ENCODE peak calls at places on chromosomes 13 and 19, in six cellular contexts. Z is lower lobe of right lung; W is tibial artery; D is GM12878; I is psoas muscle; J is CD4-positive, alpha-beta memory T cell. E is an unnamed sample.

GRCh38 chr19:1067341-1068103 is 555 bp downstream of the ARHGAP45 start:
- DNase-seq in I (no peak), W (no peak), D (no peak), Z (peak), J (peak), E (no peak)

GRCh38 chr19:38606131-38606530 is 11.6 kb downstream of the MAP4K1 start:
- DNase-seq in I (no peak), Z (no peak), D (no peak), W (no peak), J (no peak), E (no peak)

GRCh38 chr13:37386276-37386675 is 212.3 kb downstream of the POSTN start:
- DNase-seq in J (no peak), D (no peak), W (no peak), Z (no peak), I (no peak), E (no peak)

GRCh38 chr13:74026753-74027152 is 107.5 kb downstream of the KLF12 start:
- DNase-seq in I (no peak), D (peak), J (peak), W (no peak), Z (no peak), E (no peak)

GRCh38 chr13:33080962-33081655 is 64.9 kb downstream of the KL start:
- DNase-seq in Z (no peak), D (no peak), W (no peak), I (no peak), J (no peak), E (peak)

GRCh38 chr13:78603240-78603947 is at the start of gene POU4F1:
- DNase-seq in D (peak), I (peak), W (no peak), Z (peak), J (peak), E (peak)

GRCh38 chr13:31631071-31631470 is 108.3 kb upstream of the RXFP2 start:
- DNase-seq in D (no peak), I (no peak), W (no peak), Z (no peak), J (no peak), E (no peak)

GRCh38 chr13:41505209-41505835 is 48.0 kb downstream of the RGCC start:
- DNase-seq in Z (no peak), D (no peak), I (no peak), J (no peak), W (no peak), E (peak)

GRCh38 chr13:64997438-64997837 is 2232.7 kb downstream of the PCDH9 start:
- DNase-seq in Z (no peak), W (no peak), D (no peak), J (no peak), I (no peak), E (no peak)

GRCh38 chr13:111123221-111123620 is 8.1 kb downstream of the ARHGEF7 start:
- DNase-seq in W (no peak), I (no peak), Z (no peak), D (no peak), J (no peak), E (no peak)

GRCh38 chr13:92719868-92720267 is 506.7 kb upstream of the GPC6 start:
- DNase-seq in Z (no peak), I (no peak), D (no peak), W (no peak), J (no peak), E (no peak)

DNA sequence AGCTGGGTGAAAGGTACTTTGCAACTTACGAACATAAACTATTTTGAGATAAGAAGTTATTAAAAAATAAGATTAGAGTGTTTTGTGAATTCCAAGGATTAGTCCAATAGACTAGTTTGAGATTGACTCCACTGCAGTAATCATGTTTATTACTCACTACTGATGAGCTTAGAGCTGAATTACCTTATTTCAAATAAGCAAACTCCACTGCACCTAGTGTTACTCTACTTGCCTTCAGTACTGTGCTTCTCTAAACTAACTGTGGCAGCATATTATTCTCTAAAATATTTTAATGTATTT is 111.7 kb downstream of the MIPEP start:
- DNase-seq in J (no peak), I (no peak), W (no peak), Z (no peak), D (no peak), E (no peak)
- H3K4me3 ChIP-seq in J (no peak), I (no peak), W (no peak), Z (no peak), D (no peak), E (no peak)

GRCh38 chr13:52743569-52743968 is 3.9 kb upstream of the CNMD start:
- DNase-seq in I (no peak), W (no peak), Z (no peak), D (no peak), J (no peak), E (no peak)
- H3K4me3 ChIP-seq in I (no peak), W (no peak), Z (no peak), D (no peak), J (no peak), E (no peak)

DNA sequence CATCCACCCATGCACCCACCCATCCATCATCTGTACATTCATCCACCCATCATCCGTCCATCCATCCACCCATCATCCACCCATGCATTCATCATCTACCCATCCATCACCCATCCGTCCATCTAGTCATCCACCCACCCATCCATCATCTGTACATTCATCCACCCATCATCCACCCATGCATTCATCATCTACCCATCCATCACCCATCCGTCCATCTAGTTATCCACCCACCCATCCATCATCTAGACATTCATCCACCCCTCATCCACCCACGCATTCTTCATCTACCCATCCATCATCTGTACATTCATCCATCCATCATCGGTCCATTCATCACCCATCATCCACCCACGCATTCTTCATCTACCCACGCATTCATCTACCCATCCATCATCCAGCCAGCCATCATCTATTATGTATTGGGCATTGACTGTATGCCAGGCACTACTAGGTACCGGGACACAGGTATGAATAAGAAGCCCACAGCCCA is 16.8 kb upstream of the GALP start:
- DNase-seq in Z (no peak), I (no peak), D (no peak), W (no peak), J (no peak), E (no peak)
- H3K4me3 ChIP-seq in Z (no peak), I (no peak), D (no peak), W (no peak), J (no peak), E (no peak)

GRCh38 chr13:114155320-114155719 is 22.9 kb upstream of the RASA3 start:
- DNase-seq in J (no peak), Z (no peak), I (no peak), D (no peak), W (no peak), E (no peak)

GRCh38 chr13:114153485-114154080 is 21.2 kb upstream of the RASA3 start:
- DNase-seq in D (no peak), W (no peak), I (no peak), Z (no peak), J (no peak), E (no peak)

GRCh38 chr13:114154476-114154875 is 22.1 kb upstream of the RASA3 start:
- DNase-seq in J (no peak), W (peak), I (no peak), D (no peak), Z (no peak), E (no peak)

GRCh38 chr13:114157869-114158495 is 21.1 kb upstream of the CFAP97D2 start:
- DNase-seq in J (no peak), I (no peak), D (no peak), Z (no peak), W (no peak), E (no peak)

GRCh38 chr13:114155923-114156883 is 22.9 kb upstream of the CFAP97D2 start:
- DNase-seq in D (no peak), W (no peak), J (no peak), Z (no peak), I (no peak), E (no peak)
- H3K4me3 ChIP-seq in D (no peak), W (no peak), J (no peak), Z (no peak), I (no peak), E (no peak)

DNA sequence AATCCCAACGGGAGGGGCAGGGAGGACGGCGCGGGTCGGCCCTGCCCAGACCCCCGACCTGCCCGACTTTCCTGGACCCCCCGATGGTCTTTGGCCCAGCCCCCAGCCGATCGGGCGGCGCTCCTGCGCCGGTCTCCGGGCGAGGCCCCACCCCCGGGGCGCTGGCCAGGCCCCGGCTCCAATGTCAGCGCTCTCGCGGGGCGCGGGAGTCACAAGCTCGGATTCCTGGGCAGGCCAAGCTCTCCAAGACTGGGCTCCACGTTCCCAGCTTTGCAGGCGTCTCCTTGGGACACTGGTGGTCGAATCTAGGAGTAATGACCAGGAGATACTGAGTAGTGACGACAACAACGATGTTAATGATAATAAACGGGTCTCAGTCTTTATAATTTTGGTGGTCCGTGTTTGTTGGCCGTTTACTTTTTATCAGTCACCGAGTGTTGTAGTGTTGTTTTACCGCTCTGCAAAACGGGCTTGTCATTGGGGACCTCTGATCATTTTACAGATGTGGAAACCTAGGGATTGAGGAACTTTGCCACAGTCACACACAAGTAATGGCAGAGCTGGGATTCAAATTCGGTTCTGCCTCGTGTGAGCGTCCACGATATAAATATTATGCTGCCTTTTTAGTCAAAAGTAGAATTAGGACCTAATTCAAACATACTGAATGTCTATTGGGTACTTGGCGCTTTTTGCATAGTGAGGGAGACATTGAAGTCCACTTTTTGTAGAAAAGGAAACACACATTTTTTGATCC is 607 bp downstream of the RAD23A start:
- DNase-seq in Z (peak), I (peak), W (peak), J (no peak), D (no peak), E (peak)
- H3K4me3 ChIP-seq in Z (peak), I (peak), W (peak), J (no peak), D (peak), E (peak)

DNA sequence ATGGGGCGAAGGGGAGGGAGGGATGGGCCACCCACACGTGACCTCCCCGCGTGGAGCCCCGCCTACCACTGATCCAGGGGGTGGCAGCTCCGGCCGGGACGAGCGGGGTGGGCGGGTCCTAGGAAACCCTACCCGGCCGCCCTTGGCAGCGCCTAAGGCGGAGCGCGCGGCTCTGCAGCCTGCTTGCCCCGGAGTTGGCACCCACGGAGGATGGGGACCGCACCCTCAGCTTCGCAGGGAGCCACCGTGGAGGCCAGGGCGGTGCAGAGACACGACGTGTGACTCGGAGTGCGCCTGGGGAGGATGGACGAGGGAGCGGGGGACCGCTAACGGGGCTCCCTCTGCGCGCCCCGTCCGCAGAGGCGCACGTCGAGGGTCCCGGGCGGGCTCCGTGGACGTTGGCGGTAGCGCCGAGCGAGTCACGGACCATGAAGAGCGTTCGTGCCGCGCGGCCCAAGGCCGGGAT is at the start of gene RGS9BP:
- DNase-seq in W (peak), Z (peak), D (no peak), I (peak), J (peak), E (no peak)
- H3K4me3 ChIP-seq in W (peak), Z (peak), D (peak), I (peak), J (peak), E (peak)

GRCh38 chr19:41868989-41869300 is 8.1 kb upstream of the CD79A start:
- DNase-seq in D (no peak), I (peak), W (no peak), J (no peak), Z (no peak), E (no peak)

GRCh38 chr19:41870401-41870873 is 6.6 kb upstream of the CD79A start:
- DNase-seq in Z (no peak), J (no peak), W (no peak), I (peak), D (no peak), E (no peak)

GRCh38 chr19:41869374-41869955 is 7.6 kb upstream of the CD79A start:
- DNase-seq in W (no peak), D (no peak), J (no peak), Z (no peak), I (peak), E (no peak)

GRCh38 chr19:41866284-41866683 is 6.2 kb downstream of the RPS19 start:
- DNase-seq in W (no peak), Z (peak), D (no peak), I (peak), J (no peak), E (no peak)

DNA sequence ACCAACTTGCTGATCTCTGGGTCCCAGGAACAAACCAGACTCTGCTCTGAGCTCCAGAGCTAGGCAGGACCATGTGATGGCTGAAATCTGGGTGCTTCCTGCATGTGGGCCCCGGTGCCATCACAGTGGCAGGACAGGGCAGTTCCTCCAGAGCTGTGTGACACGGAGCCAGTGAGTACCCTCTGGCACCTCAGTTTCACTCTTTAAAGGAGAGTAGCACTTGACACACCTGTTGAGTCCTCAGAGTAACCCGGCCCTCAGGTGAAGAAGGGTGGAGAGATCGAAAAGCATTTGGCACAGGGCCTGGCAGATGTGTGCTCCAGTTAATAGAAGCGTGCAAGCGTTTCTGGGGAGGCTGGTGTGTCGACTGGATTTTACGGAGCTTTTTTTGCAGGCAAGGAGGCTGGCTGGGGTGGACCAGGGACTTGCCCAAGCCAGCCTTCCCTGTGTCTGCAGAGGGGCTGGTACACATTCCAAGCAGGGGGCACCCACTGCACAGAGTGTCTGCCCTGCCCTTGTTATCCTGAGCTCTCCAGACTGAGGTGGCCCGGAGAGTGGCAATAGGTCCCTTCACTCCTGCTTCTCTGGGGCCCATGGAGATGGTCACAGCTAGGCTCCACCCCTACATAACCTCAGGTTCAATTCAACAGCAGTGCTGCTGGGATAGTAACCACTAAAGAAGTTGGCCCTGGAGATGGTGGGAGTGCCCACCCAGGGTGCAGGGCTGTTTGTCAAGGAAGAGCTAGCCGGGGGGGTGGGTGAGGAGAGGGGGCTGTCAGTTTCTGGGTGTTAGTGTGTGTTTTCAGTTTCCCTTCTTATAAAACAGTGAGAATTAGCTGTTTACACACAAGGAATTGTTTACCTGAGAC is 8.3 kb downstream of the RPS19 start:
- DNase-seq in I (peak), W (no peak), D (no peak), Z (peak), J (no peak), E (no peak)
- H3K4me3 ChIP-seq in I (no peak), W (no peak), D (peak), Z (no peak), J (no peak), E (no peak)

GRCh38 chr19:6048348-6048747 is 62.0 kb downstream of the RFX2 start:
- DNase-seq in J (no peak), Z (no peak), W (peak), D (no peak), I (no peak), E (no peak)
- H3K4me3 ChIP-seq in J (no peak), Z (no peak), W (peak), D (no peak), I (no peak), E (no peak)

E was measured in skeletal muscle cell.